ENCODE peak calls at places on chromosome 1, in five cellular contexts. O is HepG2, G is AG10803, W is GM12864, X is hepatocyte. N is an unnamed sample.

GRCh38 chr1:23699280-23700179 is 7.9 kb downstream of the RPL11 start:
- DNase-seq in O (no peak), G (no peak), W (no peak), X (no peak), N (no peak)

GRCh38 chr1:231021540-231022031 is 18.5 kb downstream of the FAM89A start:
- DNase-seq in O (no peak), G (no peak), W (no peak), X (no peak), N (no peak)

GRCh38 chr1:239603530-239603929 is 217.2 kb downstream of the CHRM3 start:
- DNase-seq in O (no peak), G (no peak), W (no peak), X (no peak), N (no peak)

GRCh38 chr1:205811660-205812059 is 1.3 kb downstream of the SLC41A1 start:
- DNase-seq in O (no peak), G (no peak), W (no peak), X (peak; percentile 45), N (no peak)

GRCh38 chr1:152022521-152022920 is 14.3 kb downstream of the S100A11 start:
- DNase-seq in O (no peak), G (no peak), W (no peak), X (no peak), N (no peak)

GRCh38 chr1:33414879-33415278 is 16.0 kb downstream of the PHC2 start:
- DNase-seq in O (no peak), G (no peak), W (no peak), X (no peak), N (no peak)

GRCh38 chr1:45884700-45885099 is 81.3 kb downstream of the MAST2 start:
- DNase-seq in O (peak; percentile 62), G (no peak), W (no peak), X (peak; percentile 21), N (no peak)

GRCh38 chr1:146036990-146037646 is 15.6 kb upstream of the HJV start:
- DNase-seq in O (peak; percentile 90), G (peak; percentile 90), W (peak; percentile 66), X (peak; percentile 84), N (peak; percentile 74)

GRCh38 chr1:224592636-224593579 is 23.2 kb upstream of the CNIH3 start:
- DNase-seq in O (no peak), G (peak; percentile 95), W (no peak), X (peak; percentile 26), N (peak; percentile 95)

GRCh38 chr1:39545531-39545930 is 31.1 kb downstream of the PABPC4 start:
- DNase-seq in O (no peak), G (no peak), W (no peak), X (no peak), N (no peak)

GRCh38 chr1:42056460-42056859 is 96.8 kb upstream of the GUCA2B start:
- DNase-seq in O (no peak), G (no peak), W (no peak), X (no peak), N (no peak)

GRCh38 chr1:89945852-89946476 is 48.9 kb upstream of the ZNF326 start:
- DNase-seq in O (no peak), G (no peak), W (peak; percentile 74), X (no peak), N (no peak)

GRCh38 chr1:221350091-221350490 is 391.8 kb downstream of the DUSP10 start:
- DNase-seq in O (no peak), G (peak; percentile 54), W (no peak), X (no peak), N (no peak)

GRCh38 chr1:109802136-109802900 is 38.6 kb upstream of the EPS8L3 start:
- DNase-seq in O (no peak), G (no peak), W (no peak), X (no peak), N (no peak)

GRCh38 chr1:40575336-40575735 is 43.9 kb downstream of the ZNF684 start:
- DNase-seq in O (no peak), G (no peak), W (no peak), X (no peak), N (no peak)

GRCh38 chr1:168252204-168252733 is 26.5 kb downstream of the SFT2D2 start:
- DNase-seq in O (no peak), G (no peak), W (no peak), X (no peak), N (no peak)

GRCh38 chr1:230713915-230714764 is at the start of gene AGT:
- DNase-seq in O (peak; percentile 95), G (peak; percentile 87), W (no peak), X (peak; percentile 77), N (peak; percentile 68)

GRCh38 chr1:39036678-39037077 is 10.5 kb downstream of the NDUFS5 start:
- DNase-seq in O (no peak), G (no peak), W (no peak), X (no peak), N (no peak)

GRCh38 chr1:186662752-186663151 is 17.5 kb downstream of the PTGS2 start:
- DNase-seq in O (no peak), G (peak; percentile 40), W (no peak), X (no peak), N (no peak)

GRCh38 chr1:186605762-186606350 is 74.4 kb downstream of the PTGS2 start:
- DNase-seq in O (peak; percentile 23), G (peak; percentile 66), W (peak; percentile 27), X (peak; percentile 57), N (peak; percentile 53)

GRCh38 chr1:46136711-46137110 is 4.3 kb upstream of the PIK3R3 start:
- DNase-seq in O (no peak), G (no peak), W (no peak), X (no peak), N (no peak)

GRCh38 chr1:79215311-79215710 is 208.8 kb upstream of the ADGRL4 start:
- DNase-seq in O (no peak), G (no peak), W (no peak), X (no peak), N (no peak)

GRCh38 chr1:151486557-151486956 is 24.6 kb upstream of the CGN start:
- DNase-seq in O (no peak), G (no peak), W (no peak), X (no peak), N (no peak)

DNA sequence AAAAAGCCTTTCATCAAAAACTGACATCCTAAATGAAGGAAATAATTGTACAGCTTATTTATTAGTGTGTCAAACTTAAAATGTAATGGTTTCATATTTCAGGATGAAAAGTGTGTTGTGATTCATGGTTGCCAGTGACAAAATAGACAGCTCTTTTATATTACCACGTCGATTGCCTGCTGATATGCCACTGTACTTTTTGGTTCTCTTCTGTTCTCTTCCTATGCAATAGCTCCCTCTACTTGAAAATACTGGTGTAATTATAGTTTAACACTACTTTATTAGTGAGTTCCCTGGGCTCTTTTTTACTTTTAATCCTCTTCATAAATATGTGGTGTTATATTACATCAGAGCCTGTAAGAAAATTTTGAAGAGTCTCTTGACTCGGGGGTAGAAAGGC is 111.3 kb downstream of the PATJ start:
- DNase-seq in O (no peak), G (peak; percentile 29), W (no peak), X (peak; percentile 13), N (peak; percentile 6)
- TF ChIP-seq CTCF in O (no peak), G (peak; percentile 52), W (no peak), X (peak; percentile 51), N (peak; percentile 26)

DNA sequence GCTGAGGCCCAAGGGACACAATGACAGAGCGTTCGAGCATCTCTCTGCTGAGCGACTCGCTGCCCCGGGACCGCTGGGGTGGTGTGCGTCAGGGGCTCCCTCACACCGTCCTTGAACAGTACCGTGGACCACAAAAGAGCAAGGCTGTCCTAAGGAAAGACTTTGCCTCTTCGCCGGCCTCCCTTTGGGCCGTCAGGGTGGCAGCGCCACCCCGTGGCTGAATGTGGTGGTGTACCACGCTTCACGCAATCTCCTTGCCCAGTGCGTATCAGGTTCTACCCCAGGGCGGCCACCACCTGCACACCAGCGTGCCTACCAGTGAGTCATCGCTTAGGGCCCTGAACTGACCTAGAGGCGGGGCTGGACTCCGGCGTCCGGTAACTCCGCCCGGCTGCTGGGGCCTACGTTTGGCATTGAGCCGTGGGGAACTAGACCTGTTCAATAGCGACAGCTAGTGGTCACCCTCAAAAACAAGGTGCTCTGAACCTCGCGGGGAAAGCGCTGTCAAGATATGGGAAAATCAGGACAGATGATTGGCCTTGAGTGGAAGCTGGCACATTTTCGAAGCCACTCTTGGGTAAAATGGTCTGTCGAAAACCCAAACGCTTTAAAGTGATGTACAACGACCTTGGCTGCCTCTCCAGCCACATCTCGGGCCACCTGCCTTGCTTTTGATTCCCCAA is 8.1 kb upstream of the TRAF3IP3 start:
- DNase-seq in O (peak; percentile 89), G (peak; percentile 87), W (peak; percentile 85), X (peak; percentile 97), N (peak; percentile 68)
- H3K4me3 ChIP-seq in O (no peak overlapping the region), G (peak overlapping the region; percentile 53), W (no peak overlapping the region), X (no peak overlapping the region), N (peak overlapping the region; percentile 14)

DNA sequence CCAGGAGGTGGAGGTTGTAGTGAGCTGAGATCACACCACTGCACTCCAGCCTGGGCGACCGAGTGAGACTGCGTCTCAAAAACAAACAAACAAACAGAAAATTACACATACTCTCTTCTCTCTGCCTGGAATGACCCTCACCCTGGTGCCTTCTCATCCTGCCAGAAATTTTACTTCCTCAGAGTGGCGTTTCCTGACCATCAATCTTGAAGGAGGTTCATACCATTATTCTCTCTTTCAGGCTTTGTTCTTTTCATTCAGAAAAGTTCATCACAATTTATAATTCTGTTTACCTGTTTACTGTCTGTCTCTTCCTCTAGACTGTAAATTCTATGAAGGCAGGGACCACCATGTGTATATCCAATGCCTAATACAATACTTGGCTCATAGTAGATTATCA is 79.3 kb downstream of the RPS6KA1 start:
- DNase-seq in O (no peak), G (peak; percentile 8), W (no peak), X (no peak), N (no peak)
- TF ChIP-seq CTCF in O (no peak), G (no peak), W (no peak), X (no peak), N (no peak)

GRCh38 chr1:6424000-6424565 is 493 bp upstream of the ESPN start:
- DNase-seq in O (no peak), G (no peak), W (no peak), X (peak; percentile 15), N (no peak)

GRCh38 chr1:6423321-6423999 is 1.1 kb upstream of the ESPN start:
- DNase-seq in O (no peak), G (peak; percentile 51), W (no peak), X (peak; percentile 83), N (peak; percentile 59)

GRCh38 chr1:6425671-6426070 is 1.1 kb downstream of the ESPN start:
- DNase-seq in O (no peak), G (no peak), W (no peak), X (peak; percentile 3), N (no peak)

GRCh38 chr1:6426321-6426971 is 1.9 kb downstream of the ESPN start:
- DNase-seq in O (no peak), G (no peak), W (no peak), X (no peak), N (no peak)

DNA sequence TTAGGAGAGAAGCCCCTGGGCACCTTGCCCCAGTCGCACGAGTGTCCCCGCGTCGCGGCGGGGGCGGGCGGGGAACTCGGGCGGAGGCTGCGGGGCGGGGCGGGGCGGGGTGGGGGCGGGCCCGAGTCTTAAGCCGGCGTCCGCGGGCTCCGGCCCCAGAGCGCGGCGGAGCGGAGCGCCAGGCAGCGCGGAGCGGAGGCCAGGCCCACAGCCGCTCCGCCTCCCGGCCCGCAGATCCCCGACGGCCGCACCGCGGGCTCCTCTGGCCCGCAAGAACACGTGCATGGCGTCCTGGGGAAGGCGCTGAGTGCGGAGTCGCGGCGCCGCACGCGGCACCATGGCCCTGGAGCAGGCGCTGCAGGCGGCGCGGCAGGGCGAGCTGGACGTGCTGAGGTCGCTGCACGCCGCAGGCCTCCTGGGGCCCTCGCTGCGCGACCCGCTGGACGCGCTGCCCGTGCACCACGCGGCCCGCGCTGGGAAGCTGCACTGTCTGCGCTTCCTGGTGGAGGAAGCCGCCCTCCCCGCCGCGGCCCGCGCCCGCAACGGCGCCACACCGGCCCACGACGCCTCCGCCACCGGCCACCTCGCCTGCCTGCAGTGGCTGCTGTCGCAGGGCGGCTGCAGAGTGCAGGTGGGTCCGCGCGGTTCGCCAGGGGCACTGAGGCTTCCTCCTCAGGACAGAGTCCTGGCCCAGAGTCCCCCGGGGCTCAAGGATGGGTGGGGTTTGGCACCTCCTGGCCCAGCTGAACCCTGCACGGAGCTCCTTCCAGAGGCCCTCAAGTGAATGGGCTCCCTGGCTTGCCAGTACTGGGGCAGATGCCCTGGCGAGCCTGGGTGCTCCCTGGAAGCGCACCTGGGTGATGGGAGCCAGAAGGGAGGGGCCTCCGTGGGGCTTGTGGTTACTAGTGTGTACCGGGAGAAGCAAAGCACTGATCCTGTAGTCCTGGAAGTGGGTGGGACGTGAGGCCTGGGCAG is at the start of gene ESPN:
- DNase-seq in O (no peak), G (no peak), W (no peak), X (peak; percentile 38), N (no peak)
- H3K4me3 ChIP-seq in O (no peak within 1 kb of the TSS), G (no peak within 1 kb of the TSS), W (no peak within 1 kb of the TSS), X (no peak within 1 kb of the TSS), N (no peak within 1 kb of the TSS)

N was measured in astrocyte of the cerebellum.